ENCODE peak calls at places on chromosome 10, in eight cellular contexts. One of them, this sample, is unnamed.

GRCh38 chr10:404341-404740 is 269.1 kb downstream of the ZMYND11 start:
- DNase-seq in endodermal cell: peak; percentile 21
- DNase-seq in fibroblast of the aortic adventitia: peak; percentile 69
- DNase-seq in BJ: peak; percentile 80
- DNase-seq in astrocyte: peak; percentile 76
- DNase-seq in lower lobe of right lung: no peak
- DNase-seq in prostate gland: no peak
- DNase-seq in astrocyte of the spinal cord: peak; percentile 29
- DNase-seq in this sample: peak; percentile 37

GRCh38 chr10:35421553-35422178 is 85.4 kb downstream of the CCNY start:
- DNase-seq in endodermal cell: peak; percentile 71
- DNase-seq in fibroblast of the aortic adventitia: peak; percentile 88
- DNase-seq in BJ: peak; percentile 72
- DNase-seq in astrocyte: peak; percentile 91
- DNase-seq in lower lobe of right lung: no peak
- DNase-seq in prostate gland: no peak
- DNase-seq in astrocyte of the spinal cord: peak; percentile 88
- DNase-seq in this sample: peak; percentile 56

GRCh38 chr10:28179490-28180099 is 123.3 kb downstream of the MPP7 start:
- DNase-seq in endodermal cell: no peak
- DNase-seq in fibroblast of the aortic adventitia: peak; percentile 70
- DNase-seq in BJ: no peak
- DNase-seq in astrocyte: peak; percentile 42
- DNase-seq in lower lobe of right lung: no peak
- DNase-seq in prostate gland: peak; percentile 36
- DNase-seq in astrocyte of the spinal cord: peak; percentile 75
- DNase-seq in this sample: peak; percentile 72

GRCh38 chr10:95341716-95342130 is 50.9 kb upstream of the PDLIM1 start:
- DNase-seq in endodermal cell: no peak
- DNase-seq in fibroblast of the aortic adventitia: no peak
- DNase-seq in BJ: peak; percentile 56
- DNase-seq in astrocyte: peak; percentile 57
- DNase-seq in lower lobe of right lung: no peak
- DNase-seq in prostate gland: no peak
- DNase-seq in astrocyte of the spinal cord: peak; percentile 47
- DNase-seq in this sample: peak; percentile 95

GRCh38 chr10:7773845-7774801 is 13.7 kb downstream of the KIN start:
- DNase-seq in endodermal cell: no peak
- DNase-seq in fibroblast of the aortic adventitia: no peak
- DNase-seq in BJ: no peak
- DNase-seq in astrocyte: no peak
- DNase-seq in lower lobe of right lung: peak; percentile 64
- DNase-seq in prostate gland: peak; percentile 88
- DNase-seq in astrocyte of the spinal cord: no peak
- DNase-seq in this sample: no peak

GRCh38 chr10:71970331-71970730 is 6.1 kb downstream of the CHST3 start:
- DNase-seq in endodermal cell: peak; percentile 93
- DNase-seq in fibroblast of the aortic adventitia: no peak
- DNase-seq in BJ: no peak
- DNase-seq in astrocyte: no peak
- DNase-seq in lower lobe of right lung: peak; percentile 60
- DNase-seq in prostate gland: peak; percentile 80
- DNase-seq in astrocyte of the spinal cord: peak; percentile 37
- DNase-seq in this sample: no peak

GRCh38 chr10:43224321-43224720 is 42.5 kb downstream of the RASGEF1A start:
- DNase-seq in endodermal cell: no peak
- DNase-seq in fibroblast of the aortic adventitia: no peak
- DNase-seq in BJ: no peak
- DNase-seq in astrocyte: no peak
- DNase-seq in lower lobe of right lung: no peak
- DNase-seq in prostate gland: no peak
- DNase-seq in astrocyte of the spinal cord: no peak
- DNase-seq in this sample: no peak

GRCh38 chr10:101495324-101495925 is 92.6 kb downstream of the POLL start:
- DNase-seq in endodermal cell: no peak
- DNase-seq in fibroblast of the aortic adventitia: peak; percentile 4
- DNase-seq in BJ: no peak
- DNase-seq in astrocyte: no peak
- DNase-seq in lower lobe of right lung: no peak
- DNase-seq in prostate gland: no peak
- DNase-seq in astrocyte of the spinal cord: no peak
- DNase-seq in this sample: peak; percentile 19

GRCh38 chr10:69222157-69223027 is 2.3 kb downstream of the HKDC1 start:
- DNase-seq in endodermal cell: peak; percentile 84
- DNase-seq in fibroblast of the aortic adventitia: peak; percentile 76
- DNase-seq in BJ: no peak
- DNase-seq in astrocyte: peak; percentile 44
- DNase-seq in lower lobe of right lung: no peak
- DNase-seq in prostate gland: peak; percentile 62
- DNase-seq in astrocyte of the spinal cord: peak; percentile 87
- DNase-seq in this sample: peak; percentile 70

GRCh38 chr10:10782603-10783002 is 235.1 kb upstream of the CELF2 start:
- DNase-seq in endodermal cell: no peak
- DNase-seq in fibroblast of the aortic adventitia: no peak
- DNase-seq in BJ: no peak
- DNase-seq in astrocyte: peak; percentile 84
- DNase-seq in lower lobe of right lung: no peak
- DNase-seq in prostate gland: no peak
- DNase-seq in astrocyte of the spinal cord: peak; percentile 81
- DNase-seq in this sample: no peak

GRCh38 chr10:30718877-30719268 is 89.3 kb upstream of the LYZL2 start:
- DNase-seq in endodermal cell: no peak
- DNase-seq in fibroblast of the aortic adventitia: no peak
- DNase-seq in BJ: no peak
- DNase-seq in astrocyte: no peak
- DNase-seq in lower lobe of right lung: no peak
- DNase-seq in prostate gland: no peak
- DNase-seq in astrocyte of the spinal cord: no peak
- DNase-seq in this sample: no peak

GRCh38 chr10:118459642-118460193 is 117.6 kb upstream of the FAM204A start:
- DNase-seq in endodermal cell: peak; percentile 91
- DNase-seq in fibroblast of the aortic adventitia: peak; percentile 66
- DNase-seq in BJ: no peak
- DNase-seq in astrocyte: peak; percentile 21
- DNase-seq in lower lobe of right lung: peak; percentile 50
- DNase-seq in prostate gland: peak; percentile 59
- DNase-seq in astrocyte of the spinal cord: peak; percentile 58
- DNase-seq in this sample: peak; percentile 27

GRCh38 chr10:452512-453504 is 236.7 kb downstream of the DIP2C start:
- DNase-seq in endodermal cell: no peak
- DNase-seq in fibroblast of the aortic adventitia: no peak
- DNase-seq in BJ: no peak
- DNase-seq in astrocyte: peak; percentile 16
- DNase-seq in lower lobe of right lung: no peak
- DNase-seq in prostate gland: no peak
- DNase-seq in astrocyte of the spinal cord: no peak
- DNase-seq in this sample: no peak

GRCh38 chr10:113139695-113140094 is 189.6 kb downstream of the TCF7L2 start:
- DNase-seq in endodermal cell: no peak
- DNase-seq in fibroblast of the aortic adventitia: peak; percentile 63
- DNase-seq in BJ: no peak
- DNase-seq in astrocyte: peak; percentile 15
- DNase-seq in lower lobe of right lung: no peak
- DNase-seq in prostate gland: no peak
- DNase-seq in astrocyte of the spinal cord: peak; percentile 34
- DNase-seq in this sample: no peak

GRCh38 chr10:6385683-6386082 is 183.0 kb downstream of the PFKFB3 start:
- DNase-seq in endodermal cell: no peak
- DNase-seq in fibroblast of the aortic adventitia: peak; percentile 51
- DNase-seq in BJ: no peak
- DNase-seq in astrocyte: peak; percentile 18
- DNase-seq in lower lobe of right lung: no peak
- DNase-seq in prostate gland: no peak
- DNase-seq in astrocyte of the spinal cord: no peak
- DNase-seq in this sample: no peak

GRCh38 chr10:35854661-35855060 is 212.6 kb upstream of the FZD8 start:
- DNase-seq in endodermal cell: no peak
- DNase-seq in fibroblast of the aortic adventitia: no peak
- DNase-seq in BJ: no peak
- DNase-seq in astrocyte: no peak
- DNase-seq in lower lobe of right lung: no peak
- DNase-seq in prostate gland: no peak
- DNase-seq in astrocyte of the spinal cord: no peak
- DNase-seq in this sample: no peak

GRCh38 chr10:74337330-74338016 is 186.5 kb downstream of the ADK start:
- DNase-seq in endodermal cell: no peak
- DNase-seq in fibroblast of the aortic adventitia: no peak
- DNase-seq in BJ: no peak
- DNase-seq in astrocyte: peak; percentile 17
- DNase-seq in lower lobe of right lung: no peak
- DNase-seq in prostate gland: no peak
- DNase-seq in astrocyte of the spinal cord: no peak
- DNase-seq in this sample: no peak

GRCh38 chr10:80168679-80169380 is 36.3 kb downstream of the PLAC9 start:
- DNase-seq in endodermal cell: peak; percentile 77
- DNase-seq in fibroblast of the aortic adventitia: no peak
- DNase-seq in BJ: no peak
- DNase-seq in astrocyte: no peak
- DNase-seq in lower lobe of right lung: no peak
- DNase-seq in prostate gland: no peak
- DNase-seq in astrocyte of the spinal cord: no peak
- DNase-seq in this sample: no peak
- TF ChIP-seq CTCF in endodermal cell: peak; percentile 73
- TF ChIP-seq CTCF in fibroblast of the aortic adventitia: peak; percentile 38
- TF ChIP-seq CTCF in BJ: peak; percentile 20
- TF ChIP-seq CTCF in astrocyte: no peak
- TF ChIP-seq CTCF in lower lobe of right lung: peak; percentile 20
- TF ChIP-seq CTCF in prostate gland: no peak
- TF ChIP-seq CTCF in astrocyte of the spinal cord: peak; percentile 38
- TF ChIP-seq CTCF in this sample: peak; percentile 39

DNA sequence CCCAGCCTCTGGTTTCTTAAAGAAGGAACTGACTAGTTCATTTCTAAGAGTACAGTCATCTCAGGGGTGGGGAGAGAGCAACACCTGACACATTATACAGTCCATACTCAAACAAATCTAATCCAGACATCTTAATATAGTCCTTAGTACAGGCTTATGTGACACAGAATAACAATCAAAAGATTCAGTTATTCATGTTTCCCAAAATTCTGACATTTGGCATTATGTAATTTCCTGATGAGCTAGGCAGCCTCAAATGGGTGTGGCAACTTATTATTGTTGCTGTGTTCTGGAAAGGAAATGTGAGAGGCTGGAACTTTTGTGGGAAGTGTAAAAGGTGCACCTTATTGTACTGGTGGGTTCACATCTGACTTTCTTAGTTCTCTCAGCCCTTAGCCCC is 116.4 kb downstream of the WDFY4 start:
- DNase-seq in endodermal cell: no peak
- DNase-seq in fibroblast of the aortic adventitia: peak; percentile 16
- DNase-seq in BJ: peak; percentile 21
- DNase-seq in astrocyte: no peak
- DNase-seq in lower lobe of right lung: no peak
- DNase-seq in prostate gland: no peak
- DNase-seq in astrocyte of the spinal cord: no peak
- DNase-seq in this sample: no peak
- H3K4me3 ChIP-seq in endodermal cell: no peak overlapping the region
- H3K4me3 ChIP-seq in fibroblast of the aortic adventitia: no peak overlapping the region
- H3K4me3 ChIP-seq in BJ: no peak overlapping the region
- H3K4me3 ChIP-seq in astrocyte: no peak overlapping the region
- H3K4me3 ChIP-seq in lower lobe of right lung: peak overlapping the region; percentile 17
- H3K4me3 ChIP-seq in prostate gland: no peak overlapping the region
- H3K4me3 ChIP-seq in astrocyte of the spinal cord: no peak overlapping the region
- H3K4me3 ChIP-seq in this sample: no peak overlapping the region

GRCh38 chr10:33293081-33293480 is 41.4 kb downstream of the NRP1 start:
- DNase-seq in endodermal cell: no peak
- DNase-seq in fibroblast of the aortic adventitia: peak; percentile 26
- DNase-seq in BJ: no peak
- DNase-seq in astrocyte: no peak
- DNase-seq in lower lobe of right lung: no peak
- DNase-seq in prostate gland: no peak
- DNase-seq in astrocyte of the spinal cord: no peak
- DNase-seq in this sample: no peak

GRCh38 chr10:33288127-33288526 is 46.3 kb downstream of the NRP1 start:
- DNase-seq in endodermal cell: no peak
- DNase-seq in fibroblast of the aortic adventitia: no peak
- DNase-seq in BJ: no peak
- DNase-seq in astrocyte: no peak
- DNase-seq in lower lobe of right lung: no peak
- DNase-seq in prostate gland: no peak
- DNase-seq in astrocyte of the spinal cord: no peak
- DNase-seq in this sample: no peak

GRCh38 chr10:33291053-33291592 is 43.3 kb downstream of the NRP1 start:
- DNase-seq in endodermal cell: no peak
- DNase-seq in fibroblast of the aortic adventitia: peak; percentile 82
- DNase-seq in BJ: peak; percentile 97
- DNase-seq in astrocyte: peak; percentile 93
- DNase-seq in lower lobe of right lung: no peak
- DNase-seq in prostate gland: no peak
- DNase-seq in astrocyte of the spinal cord: peak; percentile 91
- DNase-seq in this sample: no peak

GRCh38 chr10:33289776-33290175 is 44.7 kb downstream of the NRP1 start:
- DNase-seq in endodermal cell: no peak
- DNase-seq in fibroblast of the aortic adventitia: no peak
- DNase-seq in BJ: no peak
- DNase-seq in astrocyte: no peak
- DNase-seq in lower lobe of right lung: no peak
- DNase-seq in prostate gland: no peak
- DNase-seq in astrocyte of the spinal cord: no peak
- DNase-seq in this sample: no peak

DNA sequence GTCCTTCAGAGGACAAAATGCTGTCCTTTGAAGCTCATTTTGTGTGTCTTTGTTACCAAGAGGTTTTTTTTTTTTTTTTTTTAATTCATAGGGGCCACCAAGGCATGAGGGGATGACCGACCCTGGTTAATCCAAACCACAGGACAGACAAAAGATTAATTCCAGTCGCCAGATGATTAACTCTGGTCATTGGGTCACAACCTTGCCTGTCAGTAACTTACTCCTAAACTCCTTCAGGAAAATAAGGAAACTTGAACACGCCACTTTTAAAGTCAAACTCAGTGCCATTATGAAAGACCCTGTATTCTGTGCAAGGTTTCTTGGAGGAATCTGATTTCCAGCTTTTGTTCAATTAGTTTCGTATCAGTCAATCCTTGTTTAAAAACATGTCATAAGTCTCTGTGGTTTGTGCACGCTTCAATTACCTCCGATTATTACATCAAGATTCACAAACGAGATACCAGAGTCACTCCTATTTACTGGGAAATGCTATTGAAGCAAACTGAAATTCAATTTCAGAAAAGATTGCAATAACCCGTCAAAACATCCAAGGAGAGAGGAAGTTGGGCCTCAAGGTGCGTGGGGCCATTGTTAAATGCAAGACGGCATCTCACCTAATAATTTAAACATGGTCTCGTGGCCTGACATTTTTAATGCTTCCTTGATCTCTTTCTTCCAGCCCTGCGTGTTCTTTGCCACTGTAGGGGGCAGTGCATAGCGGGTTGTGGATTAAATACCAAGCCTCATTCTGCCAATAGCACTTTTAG is 44.0 kb downstream of the NRP1 start:
- DNase-seq in endodermal cell: no peak
- DNase-seq in fibroblast of the aortic adventitia: no peak
- DNase-seq in BJ: no peak
- DNase-seq in astrocyte: peak; percentile 53
- DNase-seq in lower lobe of right lung: no peak
- DNase-seq in prostate gland: no peak
- DNase-seq in astrocyte of the spinal cord: no peak
- DNase-seq in this sample: no peak
- TF ChIP-seq CTCF in endodermal cell: peak; percentile 59
- TF ChIP-seq CTCF in fibroblast of the aortic adventitia: peak; percentile 12
- TF ChIP-seq CTCF in BJ: no peak
- TF ChIP-seq CTCF in astrocyte: peak; percentile 39
- TF ChIP-seq CTCF in lower lobe of right lung: no peak
- TF ChIP-seq CTCF in prostate gland: no peak
- TF ChIP-seq CTCF in astrocyte of the spinal cord: peak; percentile 37
- TF ChIP-seq CTCF in this sample: peak; percentile 11

GRCh38 chr10:129964611-129965417 is 740 bp upstream of the EBF3 start:
- DNase-seq in endodermal cell: peak; percentile 78
- DNase-seq in fibroblast of the aortic adventitia: no peak
- DNase-seq in BJ: no peak
- DNase-seq in astrocyte: no peak
- DNase-seq in lower lobe of right lung: peak; percentile 40
- DNase-seq in prostate gland: no peak
- DNase-seq in astrocyte of the spinal cord: no peak
- DNase-seq in this sample: no peak
- H3K4me3 ChIP-seq in endodermal cell: no peak overlapping the region
- H3K4me3 ChIP-seq in fibroblast of the aortic adventitia: peak overlapping the region; percentile 64
- H3K4me3 ChIP-seq in BJ: peak overlapping the region; percentile 19
- H3K4me3 ChIP-seq in astrocyte: no peak overlapping the region
- H3K4me3 ChIP-seq in lower lobe of right lung: peak overlapping the region; percentile 20
- H3K4me3 ChIP-seq in prostate gland: no peak overlapping the region
- H3K4me3 ChIP-seq in astrocyte of the spinal cord: peak overlapping the region; percentile 6
- H3K4me3 ChIP-seq in this sample: no peak overlapping the region